ENCODE peak calls at places on chromosomes 12 and 14, in ten cellular contexts. C is breast epithelium, S is MCF 10A, U is Calu3, I is RWPE1, N is activated B cell treated with CpG ODN at 0.5 μM for 24 hours, O is lower leg skin, F is neural crest cell, P is B cell, V is AG10803. R is an unnamed sample.

GRCh38 chr14:68695326-68695768 is 97.5 kb downstream of the ZFP36L1 start:
- DNase-seq in C (peak; percentile 34), S (peak; percentile 99), U (peak; percentile 37), I (peak; percentile 100), N (no peak), O (peak; percentile 80), F (no peak), P (no peak), V (peak; percentile 100), R (peak; percentile 92)

GRCh38 chr14:93085916-93086315 is 29.8 kb downstream of the ITPK1 start:
- DNase-seq in C (no peak), S (peak; percentile 57), U (no peak), I (peak; percentile 58), N (no peak), O (no peak), F (no peak), P (no peak), V (no peak), R (peak; percentile 17)

GRCh38 chr12:13205809-13206559 is 9.5 kb downstream of the EMP1 start:
- DNase-seq in C (no peak), S (peak; percentile 98), U (peak; percentile 66), I (peak; percentile 91), N (no peak), O (no peak), F (no peak), P (no peak), V (peak; percentile 98), R (no peak)

GRCh38 chr12:11836282-11836963 is 186.9 kb downstream of the ETV6 start:
- DNase-seq in C (no peak), S (no peak), U (no peak), I (no peak), N (peak; percentile 73), O (no peak), F (no peak), P (peak; percentile 89), V (no peak), R (peak; percentile 81)

GRCh38 chr12:12976366-12976765 is 23.7 kb downstream of the HEBP1 start:
- DNase-seq in C (no peak), S (peak; percentile 85), U (no peak), I (peak; percentile 81), N (no peak), O (peak; percentile 54), F (no peak), P (no peak), V (peak; percentile 94), R (no peak)

GRCh38 chr12:85866929-85867776 is 6.9 kb upstream of the NTS start:
- DNase-seq in C (no peak), S (peak; percentile 75), U (peak; percentile 63), I (peak; percentile 62), N (no peak), O (no peak), F (peak; percentile 17), P (peak; percentile 22), V (peak; percentile 66), R (peak; percentile 46)

GRCh38 chr12:106304001-106304421 is 1.5 kb downstream of the TCP11L2 start:
- DNase-seq in C (no peak), S (no peak), U (no peak), I (no peak), N (no peak), O (no peak), F (no peak), P (peak; percentile 32), V (peak; percentile 61), R (no peak)

GRCh38 chr14:51285102-51285501 is 45.1 kb downstream of the TMX1 start:
- DNase-seq in C (no peak), S (no peak), U (no peak), I (no peak), N (no peak), O (no peak), F (no peak), P (no peak), V (no peak), R (peak; percentile 27)

GRCh38 chr14:36281309-36281708 is 39.1 kb downstream of the MBIP start:
- DNase-seq in C (no peak), S (no peak), U (no peak), I (no peak), N (no peak), O (no peak), F (no peak), P (no peak), V (no peak), R (no peak)

GRCh38 chr12:14961466-14962155 is at the start of gene ARHGDIB:
- DNase-seq in C (peak; percentile 39), S (peak; percentile 38), U (no peak), I (peak; percentile 77), N (peak; percentile 46), O (peak; percentile 77), F (no peak), P (peak; percentile 78), V (no peak), R (peak; percentile 38)

GRCh38 chr12:103642240-103642864 is 55.3 kb downstream of the STAB2 start:
- DNase-seq in C (no peak), S (no peak), U (no peak), I (no peak), N (no peak), O (no peak), F (no peak), P (no peak), V (no peak), R (no peak)

GRCh38 chr12:41795066-41795465 is 349.6 kb downstream of the GXYLT1 start:
- DNase-seq in C (no peak), S (no peak), U (no peak), I (no peak), N (no peak), O (no peak), F (no peak), P (no peak), V (peak; percentile 1), R (no peak)

DNA sequence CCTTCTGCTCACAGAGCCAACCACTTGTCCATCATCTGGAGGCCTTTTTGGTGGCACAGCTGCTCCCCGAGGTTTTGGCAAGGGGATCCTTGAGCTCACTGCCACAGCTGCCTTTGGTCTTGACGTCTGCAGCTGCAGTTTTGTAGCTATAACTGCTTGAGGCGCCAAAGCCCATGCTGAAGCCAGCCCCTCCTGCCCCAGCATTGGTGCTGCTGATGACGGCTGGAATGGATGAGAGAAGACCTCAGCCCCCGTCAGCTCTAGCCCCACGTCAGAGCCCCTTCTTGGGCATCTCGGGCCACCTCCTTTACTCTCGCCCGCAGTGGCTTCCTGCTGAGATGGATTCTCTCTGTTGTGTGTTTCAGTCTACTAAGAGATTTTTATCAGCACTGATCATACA is 12.3 kb upstream of the KRT74 start:
- DNase-seq in C (no peak), S (no peak), U (no peak), I (no peak), N (no peak), O (no peak), F (no peak), P (no peak), V (no peak), R (no peak)
- TF ChIP-seq CTCF in C (no peak), S (no peak), U (no peak), I (no peak), N (no peak), O (no peak), F (no peak), P (no peak), V (no peak), R (no peak)

GRCh38 chr14:21455592-21455911 is 371 bp downstream of the CHD8 start:
- DNase-seq in C (no peak), S (no peak), U (no peak), I (no peak), N (no peak), O (no peak), F (no peak), P (no peak), V (peak; percentile 26), R (no peak)

GRCh38 chr14:21449899-21450216 is 6.1 kb downstream of the CHD8 start:
- DNase-seq in C (no peak), S (no peak), U (no peak), I (no peak), N (no peak), O (no peak), F (no peak), P (no peak), V (no peak), R (no peak)

GRCh38 chr14:21455912-21456667 is at the start of gene CHD8:
- DNase-seq in C (peak; percentile 100), S (peak; percentile 100), U (peak; percentile 99), I (peak; percentile 99), N (peak; percentile 91), O (peak; percentile 100), F (peak; percentile 99), P (peak; percentile 97), V (peak; percentile 100), R (peak; percentile 96)

DNA sequence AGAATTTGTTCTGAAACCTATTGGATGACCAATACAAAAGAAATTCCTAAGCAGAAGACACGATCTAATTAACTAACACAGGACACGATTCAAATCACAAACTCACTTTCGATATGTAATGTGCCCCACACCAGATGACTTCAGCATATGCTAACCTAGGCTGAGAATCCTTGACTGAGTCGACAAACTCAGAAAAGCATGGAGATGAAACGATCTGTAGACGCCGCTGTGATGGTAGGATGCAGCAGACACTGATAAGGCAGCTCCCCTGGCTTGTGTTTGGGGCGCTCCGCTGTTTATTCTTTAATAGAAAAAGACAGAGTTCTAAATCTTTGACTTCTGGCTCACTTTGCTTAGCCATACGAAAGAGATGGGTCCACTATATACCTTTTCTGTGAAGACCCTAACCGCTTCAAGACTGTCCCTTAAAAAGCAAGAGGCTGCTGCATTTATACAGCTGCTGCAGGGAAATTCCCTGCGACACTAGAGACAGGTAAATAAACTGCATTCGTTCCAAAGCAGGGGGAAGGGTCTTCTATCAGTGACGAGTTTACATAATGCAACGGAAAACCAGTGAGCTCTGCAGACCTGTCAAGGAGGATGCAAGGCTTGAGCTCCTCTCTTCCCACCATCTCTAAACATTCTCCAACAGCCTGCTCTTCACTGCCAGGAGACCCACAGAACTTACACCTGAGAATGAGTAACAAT is 926 bp downstream of the CHD8 start:
- DNase-seq in C (no peak), S (no peak), U (no peak), I (peak; percentile 16), N (no peak), O (no peak), F (no peak), P (peak; percentile 22), V (peak; percentile 8), R (no peak)
- TF ChIP-seq CTCF in C (no peak), S (no peak), U (no peak), I (no peak), N (no peak), O (no peak), F (no peak), P (no peak), V (no peak), R (no peak)

GRCh38 chr14:106605548-106606448 is 1079.4 kb downstream of the TMEM121 start:
- DNase-seq in C (no peak), S (peak; percentile 40), U (peak; percentile 53), I (no peak), N (peak; percentile 79), O (no peak), F (no peak), P (peak; percentile 91), V (no peak), R (peak; percentile 68)
- TF ChIP-seq CTCF in C (no peak), S (peak; percentile 25), U (peak; percentile 14), I (no peak), N (no peak), O (no peak), F (no peak), P (peak; percentile 76), V (no peak), R (peak; percentile 86)

DNA sequence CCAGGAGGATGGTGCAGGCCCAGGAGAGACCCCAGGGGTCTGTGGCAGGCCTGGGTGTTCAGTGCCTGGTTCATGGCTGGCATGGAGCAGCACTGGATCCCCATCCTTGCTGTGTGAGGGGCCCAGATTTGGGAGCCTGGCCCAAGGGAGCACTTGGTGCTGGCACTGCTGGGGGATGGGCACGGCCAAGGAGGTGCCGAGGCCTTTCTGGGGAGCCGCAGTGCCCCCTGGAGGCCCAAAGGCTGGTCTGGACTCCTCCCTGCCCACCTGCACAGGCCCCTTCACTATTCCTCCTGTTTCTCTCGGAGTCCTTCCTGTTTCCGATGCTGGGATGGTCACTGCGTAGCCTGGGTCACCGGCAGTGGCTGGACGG is 48.6 kb downstream of the LRCOL1 start:
- DNase-seq in C (no peak), S (peak; percentile 21), U (peak; percentile 84), I (peak; percentile 39), N (no peak), O (no peak), F (peak; percentile 48), P (peak; percentile 54), V (no peak), R (peak; percentile 76)
- TF ChIP-seq CTCF in C (no peak), S (peak; percentile 21), U (peak; percentile 33), I (no peak), N (no peak), O (no peak), F (no peak), P (no peak), V (peak; percentile 33), R (peak; percentile 39)